ENCODE peak calls at places on chromosomes 3 and 15, in seven cellular contexts. I, D, F, B, K, A and T are unnamed samples.

GRCh38 chr15:65578904-65579728 is 31.8 kb downstream of the INTS14 start:
- ATAC-seq in I (peak), F (no peak), D (no peak), A (no peak), K (no peak), B (no peak), T (no peak)

GRCh38 chr3:64530434-64531049 is 157.3 kb downstream of the ADAMTS9 start:
- ATAC-seq in I (peak), B (peak), D (peak), F (peak), K (peak), A (peak), T (peak)

GRCh38 chr3:177793451-177793850 is 596.2 kb upstream of the TBL1XR1 start:
- ATAC-seq in B (no peak), K (no peak), A (no peak), F (no peak), D (no peak), I (no peak), T (no peak)

GRCh38 chr15:87716422-87716821 is 540.1 kb downstream of the NTRK3 start:
- ATAC-seq in K (no peak), B (no peak), F (peak), I (no peak), A (no peak), D (no peak), T (no peak)

GRCh38 chr3:184741259-184741556 is 29.3 kb upstream of the MAGEF1 start:
- ATAC-seq in D (no peak), B (no peak), F (no peak), A (no peak), K (no peak), I (no peak), T (no peak)

GRCh38 chr3:122101646-122102045 is 46.5 kb downstream of the CD86 start:
- ATAC-seq in F (peak), A (peak), I (peak), B (no peak), D (peak), K (peak), T (no peak)

GRCh38 chr3:171874879-171875278 is 31.7 kb downstream of the TMEM212 start:
- ATAC-seq in I (no peak), B (no peak), D (no peak), K (no peak), A (no peak), F (no peak), T (no peak)

GRCh38 chr3:45665101-45665572 is 24.1 kb upstream of the SACM1L start:
- ATAC-seq in K (peak), D (no peak), A (peak), I (peak), F (peak), B (peak), T (no peak)

GRCh38 chr3:150090877-150091276 is 120.2 kb upstream of the PFN2 start:
- ATAC-seq in F (no peak), D (peak), A (no peak), K (no peak), I (no peak), B (no peak), T (no peak)

GRCh38 chr3:9777695-9778023 is 7.9 kb upstream of the CAMK1 start:
- ATAC-seq in A (no peak), F (no peak), K (no peak), D (no peak), I (no peak), B (no peak), T (no peak)

GRCh38 chr3:113111308-113111707 is 100.0 kb upstream of the BOC start:
- ATAC-seq in B (no peak), A (no peak), F (no peak), K (no peak), D (peak), I (no peak), T (no peak)

GRCh38 chr3:14130230-14130629 is 5.4 kb downstream of the TMEM43 start:
- ATAC-seq in B (no peak), F (no peak), K (no peak), A (no peak), I (no peak), D (no peak), T (no peak)

GRCh38 chr3:151282921-151283320 is 4.6 kb upstream of the P2RY14 start:
- ATAC-seq in I (peak), K (peak), F (peak), B (peak), D (peak), A (peak), T (peak)

GRCh38 chr15:77715860-77716259 is 83.1 kb upstream of the LINGO1 start:
- ATAC-seq in I (no peak), F (no peak), A (no peak), B (no peak), D (no peak), K (no peak), T (no peak)

GRCh38 chr3:57009367-57009766 is 51.1 kb upstream of the SPATA12 start:
- ATAC-seq in D (no peak), I (no peak), F (no peak), K (no peak), B (peak), A (no peak), T (no peak)

GRCh38 chr3:172173316-172174271 is 134.2 kb downstream of the FNDC3B start:
- ATAC-seq in A (no peak), F (no peak), D (no peak), I (no peak), K (no peak), B (no peak), T (no peak)

GRCh38 chr3:62371032-62371734 is 2.2 kb downstream of the FEZF2 start:
- ATAC-seq in K (no peak), F (no peak), D (no peak), A (no peak), I (no peak), B (no peak), T (peak)

GRCh38 chr3:58190291-58190690 is 20.5 kb downstream of the DNASE1L3 start:
- ATAC-seq in D (no peak), K (no peak), B (no peak), A (peak), F (no peak), I (no peak), T (no peak)

GRCh38 chr3:4907647-4908046 is 71.6 kb upstream of the BHLHE40 start:
- ATAC-seq in K (no peak), B (no peak), F (no peak), I (no peak), D (no peak), A (no peak), T (no peak)

GRCh38 chr3:145490088-145491055 is 670.6 kb downstream of the PLOD2 start:
- ATAC-seq in K (no peak), D (no peak), F (no peak), I (no peak), A (no peak), B (peak), T (no peak)

GRCh38 chr15:63994073-63994600 is 52.1 kb downstream of the DAPK2 start:
- ATAC-seq in A (no peak), B (no peak), F (no peak), K (peak), I (no peak), D (peak), T (no peak)

GRCh38 chr3:47847801-47848518 is 45.0 kb downstream of the DHX30 start:
- ATAC-seq in A (no peak), F (no peak), K (no peak), B (no peak), D (no peak), I (no peak), T (no peak)
- TF ChIP-seq POLR2A in A (no peak), F (peak), K (no peak), B (no peak), D (no peak), I (no peak), T (no peak)

GRCh38 chr3:141231923-141232861 is 567 bp downstream of the PXYLP1 start:
- ATAC-seq in A (peak), F (peak), B (peak), I (peak), D (peak), K (peak), T (peak)

GRCh38 chr3:141233457-141234161 is 2.0 kb downstream of the PXYLP1 start:
- ATAC-seq in F (no peak), K (no peak), B (no peak), I (no peak), A (no peak), D (no peak), T (no peak)

GRCh38 chr3:141229132-141229531 is 2.5 kb upstream of the PXYLP1 start:
- ATAC-seq in I (no peak), F (no peak), K (no peak), A (no peak), B (no peak), D (no peak), T (no peak)

GRCh38 chr3:141230293-141230692 is 1.3 kb upstream of the PXYLP1 start:
- ATAC-seq in I (no peak), A (no peak), D (no peak), K (no peak), F (no peak), B (no peak), T (no peak)

DNA sequence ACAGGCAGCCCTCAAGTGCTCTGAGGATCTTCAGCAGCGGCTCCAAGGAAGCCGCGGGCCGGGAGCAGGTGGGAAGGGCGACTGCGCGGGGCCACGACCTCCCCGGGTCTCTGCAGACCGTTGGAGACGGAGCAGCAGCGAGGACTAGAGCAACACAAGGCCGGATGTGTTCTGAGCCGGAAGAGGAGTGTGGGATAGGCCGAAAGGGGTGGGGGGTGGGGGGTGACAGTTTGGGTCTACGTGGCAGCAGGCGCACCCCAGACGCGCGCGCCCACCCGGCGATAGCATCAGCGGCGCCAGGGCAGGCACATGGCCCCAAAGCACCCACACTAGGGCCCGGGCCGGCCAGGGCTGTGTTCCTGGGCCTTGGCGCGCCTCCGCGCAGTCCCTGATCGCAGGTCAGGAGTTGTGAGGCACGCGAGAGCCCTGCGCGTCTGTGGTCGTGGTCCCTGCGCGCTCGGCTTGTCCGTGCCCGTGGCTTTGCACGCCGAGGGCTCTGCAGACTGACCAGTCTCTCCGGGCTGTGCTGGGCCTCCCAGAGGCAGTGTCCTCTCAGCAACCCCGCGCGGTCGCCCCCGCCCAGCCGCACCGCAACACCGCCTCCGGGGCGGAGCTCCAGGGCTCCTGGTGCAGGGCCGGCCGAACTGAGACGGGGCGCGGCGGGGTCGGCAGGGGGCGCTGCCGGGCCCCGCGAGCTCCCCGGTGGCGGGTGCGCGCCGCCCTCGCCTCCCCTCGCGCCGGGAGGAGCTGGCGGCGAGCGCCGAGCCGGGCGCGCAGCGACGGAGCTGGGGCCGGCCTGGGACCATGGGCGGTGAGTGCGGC is at the start of gene PXYLP1:
- ATAC-seq in A (peak), I (peak), B (peak), K (peak), F (peak), D (peak), T (peak)
- TF ChIP-seq POLR2A in A (peak), I (peak), B (peak), K (peak), F (peak), D (peak), T (peak)

GRCh38 chr3:49553690-49554634 is at the start of gene BSN:
- ATAC-seq in A (peak), D (peak), I (peak), F (peak), B (peak), K (peak), T (peak)
- TF ChIP-seq POLR2A in A (no peak), D (no peak), I (peak), F (peak), B (peak), K (peak), T (no peak)

GRCh38 chr3:43621974-43622739 is at the start of gene ANO10:
- ATAC-seq in F (peak), A (peak), D (peak), B (peak), I (peak), K (peak), T (peak)

GRCh38 chr3:43624619-43625305 is 3.0 kb upstream of the ANO10 start:
- ATAC-seq in F (no peak), I (no peak), K (no peak), B (no peak), D (no peak), A (no peak), T (no peak)

GRCh38 chr3:43619593-43619992 is 2.2 kb downstream of the ANO10 start:
- ATAC-seq in D (no peak), I (no peak), A (no peak), B (no peak), K (no peak), F (no peak), T (no peak)

GRCh38 chr3:43620953-43621405 is 832 bp downstream of the ANO10 start:
- ATAC-seq in A (no peak), B (no peak), K (no peak), D (no peak), I (peak), F (peak), T (no peak)

GRCh38 chr3:43621406-43621973 is 321 bp downstream of the ANO10 start:
- ATAC-seq in F (no peak), K (peak), D (no peak), I (peak), B (no peak), A (no peak), T (no peak)
- TF ChIP-seq POLR2A in F (no peak), K (peak), D (no peak), I (no peak), B (no peak), A (peak), T (peak)

DNA sequence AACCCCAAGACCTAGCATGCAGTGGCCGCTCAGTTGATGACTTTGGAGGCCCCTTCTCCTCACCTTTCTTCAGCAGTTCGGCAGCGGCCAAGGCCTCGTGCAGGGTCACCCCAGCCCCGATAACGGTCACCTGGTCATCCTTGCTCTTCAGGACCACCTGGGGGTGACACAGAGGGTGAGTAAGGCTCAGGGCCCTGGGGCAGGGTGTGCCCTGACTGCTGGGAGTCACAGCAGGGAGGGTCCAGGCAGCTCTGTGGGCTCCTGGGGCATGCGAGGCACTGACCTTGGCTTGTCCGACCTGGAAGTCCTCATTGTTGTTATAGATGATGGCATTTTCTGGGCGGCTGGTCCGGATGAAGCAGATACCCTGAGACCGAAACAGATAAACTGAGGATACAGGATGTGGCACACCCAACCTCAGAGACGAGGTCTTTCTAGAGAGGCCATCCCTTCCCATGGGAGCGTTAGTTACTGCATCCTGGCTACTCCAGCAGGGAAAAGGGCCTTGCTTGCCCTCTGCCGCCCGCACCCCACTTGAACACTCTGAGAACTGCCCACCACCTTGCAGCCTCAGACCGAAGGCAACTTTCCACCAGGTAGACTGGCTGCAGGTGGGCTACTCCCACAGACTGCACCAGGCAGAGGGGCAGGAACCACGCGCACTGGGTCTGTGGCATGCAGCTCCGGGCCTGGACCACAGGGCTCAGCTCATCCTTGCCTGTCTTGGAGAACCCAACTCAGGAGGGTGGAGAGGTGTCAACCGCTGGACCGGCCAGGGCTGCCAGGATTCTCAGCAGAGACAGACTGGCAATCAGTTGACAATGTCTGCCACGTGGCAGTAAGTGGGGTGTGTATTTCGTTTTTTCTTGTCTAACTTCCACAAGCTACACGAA is 27.6 kb downstream of the TKT start:
- ATAC-seq in B (no peak), K (no peak), D (no peak), A (no peak), F (no peak), I (no peak), T (no peak)
- TF ChIP-seq POLR2A in B (no peak), K (no peak), D (no peak), A (no peak), F (no peak), I (peak), T (no peak)

GRCh38 chr15:43508421-43508820 is 9.0 kb upstream of the MAP1A start:
- ATAC-seq in I (no peak), K (no peak), F (no peak), A (no peak), B (no peak), D (no peak), T (no peak)

GRCh38 chr15:43511012-43511885 is 6.2 kb upstream of the MAP1A start:
- ATAC-seq in F (peak), B (peak), I (peak), A (no peak), D (no peak), K (no peak), T (no peak)

GRCh38 chr15:43509923-43510229 is 7.5 kb upstream of the MAP1A start:
- ATAC-seq in K (no peak), D (no peak), F (no peak), B (no peak), A (no peak), I (no peak), T (no peak)

GRCh38 chr15:43509002-43509922 is 8.1 kb upstream of the MAP1A start:
- ATAC-seq in K (no peak), A (no peak), F (no peak), B (no peak), I (no peak), D (no peak), T (peak)

GRCh38 chr15:43510230-43511011 is 7.0 kb upstream of the MAP1A start:
- ATAC-seq in F (peak), A (peak), K (peak), B (peak), I (peak), D (peak), T (peak)
- TF ChIP-seq POLR2A in F (peak), A (no peak), K (no peak), B (peak), I (peak), D (peak), T (no peak)

GRCh38 chr15:39598186-39598850 is 17.4 kb downstream of the THBS1 start:
- ATAC-seq in I (no peak), B (no peak), K (no peak), A (no peak), D (peak), F (no peak), T (no peak)
- TF ChIP-seq POLR2A in I (no peak), B (no peak), K (no peak), A (no peak), D (peak), F (no peak), T (no peak)

DNA sequence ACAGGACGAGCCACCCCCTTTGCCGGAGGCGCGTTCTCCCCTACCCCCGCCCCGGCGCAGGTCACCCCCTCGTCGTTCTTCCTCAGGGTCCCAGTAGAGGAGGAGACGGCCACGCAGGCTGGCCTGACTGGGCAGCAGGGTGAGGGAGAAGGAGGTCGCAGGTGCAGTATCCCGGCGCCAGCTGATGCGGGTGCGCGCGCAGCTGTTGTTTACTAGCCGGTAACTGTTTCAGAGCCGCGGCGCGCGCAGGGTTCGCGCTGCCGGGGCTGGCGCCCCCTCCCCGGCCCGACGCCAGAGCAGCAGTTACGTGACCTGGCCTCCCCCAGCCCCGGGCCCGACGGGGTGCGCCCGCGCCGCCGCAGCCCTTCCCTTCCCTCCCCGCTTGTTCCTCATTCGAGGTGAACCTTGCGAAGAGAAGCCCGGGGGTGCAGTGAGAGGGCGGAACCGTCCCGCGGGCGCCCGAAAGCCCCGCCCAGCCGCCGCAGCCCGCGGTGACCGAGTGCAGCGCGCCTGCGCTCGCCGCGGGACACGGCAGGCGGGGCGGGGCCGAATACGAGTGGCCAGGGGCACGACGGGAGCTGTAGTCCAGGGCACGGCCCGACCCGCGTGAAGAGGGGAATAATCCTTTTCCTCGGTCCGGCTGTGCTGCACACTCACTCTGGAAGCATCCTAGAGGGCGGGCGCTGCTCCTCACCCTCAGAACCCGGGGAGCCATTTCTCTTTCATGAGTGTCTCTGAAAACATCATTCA is at the start of gene SLC12A6:
- ATAC-seq in A (peak), B (peak), F (peak), K (peak), I (peak), D (peak), T (peak)
- TF ChIP-seq POLR2A in A (peak), B (peak), F (peak), K (peak), I (peak), D (no peak), T (peak)

GRCh38 chr15:92638709-92639365 is 16.7 kb downstream of the FAM174B start:
- ATAC-seq in K (peak), I (no peak), A (peak), B (peak), F (no peak), D (no peak), T (no peak)
- TF ChIP-seq POLR2A in K (no peak), I (no peak), A (no peak), B (no peak), F (no peak), D (no peak), T (no peak)